ENCODE peak calls at places on chromosome 17, in five cellular contexts. J is fibroblast of mammary gland, X is GDM1, R is KG1, K is AG20443. Y is an unnamed sample.

GRCh38 chr17:80987941-80988461 is 3.6 kb upstream of the CHMP6 start:
- DNase-seq in J (no peak), X (no peak), K (no peak), R (no peak), Y (no peak)

GRCh38 chr17:19237389-19238166 is 412 bp downstream of the EPN2 start:
- DNase-seq in J (no peak), X (no peak), R (no peak), K (peak), Y (no peak)

GRCh38 chr17:51828901-51829300 is 329.6 kb downstream of the CA10 start:
- DNase-seq in X (no peak), J (no peak), R (no peak), K (no peak), Y (no peak)

GRCh38 chr17:50298018-50298417 is 23.8 kb downstream of the TMEM92 start:
- DNase-seq in R (no peak), X (no peak), J (no peak), K (no peak), Y (no peak)

GRCh38 chr17:13575922-13576419 is 25.8 kb downstream of the HS3ST3A1 start:
- DNase-seq in J (peak), K (no peak), X (no peak), R (no peak), Y (no peak)

GRCh38 chr17:40303009-40303657 is 5.8 kb upstream of the RARA start:
- DNase-seq in R (peak), J (peak), X (peak), K (peak), Y (peak)

GRCh38 chr17:78925662-78926555 is 722 bp upstream of the TIMP2 start:
- DNase-seq in K (peak), X (no peak), R (no peak), J (peak), Y (no peak)

GRCh38 chr17:57440522-57441269 is 184.4 kb downstream of the MSI2 start:
- DNase-seq in J (peak), R (no peak), K (peak), X (no peak), Y (no peak)

GRCh38 chr17:34235389-34236028 is 19.6 kb upstream of the CCL2 start:
- DNase-seq in J (peak), X (no peak), R (no peak), K (peak), Y (no peak)

GRCh38 chr17:7929158-7930029 is at the start of gene KCNAB3:
- DNase-seq in K (peak), J (peak), X (no peak), R (no peak), Y (no peak)

GRCh38 chr17:43427362-43428043 is 28.7 kb downstream of the ARL4D start:
- DNase-seq in R (no peak), J (no peak), X (no peak), K (no peak), Y (no peak)

GRCh38 chr17:21019976-21020575 is 22.7 kb downstream of the USP22 start:
- DNase-seq in R (no peak), X (no peak), K (peak), J (peak), Y (no peak)

GRCh38 chr17:51000835-51001638 is 119.6 kb downstream of the SPAG9 start:
- DNase-seq in X (peak), J (peak), K (peak), R (no peak), Y (peak)

GRCh38 chr17:18932360-18933055 is 19.5 kb upstream of the SLC5A10 start:
- DNase-seq in K (no peak), J (no peak), X (no peak), R (no peak), Y (no peak)

GRCh38 chr17:83203073-83203471 is 123.7 kb downstream of the METRNL start:
- DNase-seq in J (peak), X (no peak), K (peak), R (no peak), Y (peak)

GRCh38 chr17:28551421-28552186 is 820 bp downstream of the UNC119 start:
- DNase-seq in J (no peak), R (no peak), X (no peak), K (peak), Y (no peak)

GRCh38 chr17:2594657-2595085 is 1.2 kb downstream of the PAFAH1B1 start:
- DNase-seq in X (no peak), R (no peak), J (no peak), K (no peak), Y (no peak)

GRCh38 chr17:81509048-81509686 is 3.4 kb downstream of the ACTG1 start:
- DNase-seq in K (no peak), R (no peak), J (peak), X (no peak), Y (no peak)

GRCh38 chr17:36534117-36534880 is at the start of gene MYO19:
- DNase-seq in K (peak), R (peak), X (peak), J (peak), Y (no peak)

GRCh38 chr17:77451271-77451893 is 310.6 kb downstream of the SEC14L1 start:
- DNase-seq in J (peak), K (peak), X (no peak), R (no peak), Y (no peak)

GRCh38 chr17:3894927-3895343 is 2.1 kb upstream of the CAMKK1 start:
- DNase-seq in K (no peak), R (no peak), J (no peak), X (peak), Y (no peak)

GRCh38 chr17:82871056-82871775 is 31.4 kb upstream of the ZNF750 start:
- DNase-seq in R (no peak), X (no peak), K (no peak), J (no peak), Y (no peak)

Y was measured in GF-D8.